ENCODE peak calls at places on chromosomes 1 and 21, in six cellular contexts. A is heart left ventricle, N is Peyer's patch, X is upper lobe of left lung, B is left ventricle myocardium inferior, R is testis. G is an unnamed sample. For H3K4me1 and H3K9me3, the result is how much of the 10 kb centered on the place peaks cover.

GRCh38 chr1:98437540-98437939 is 224.0 kb upstream of the SNX7 start:
- DNase-seq in A (no peak), N (no peak), X (no peak), B (no peak), R (no peak), G (no peak)

GRCh38 chr1:203133969-203134725 is 6.6 kb downstream of the ADORA1 start:
- DNase-seq in A (no peak), N (peak), X (no peak), B (no peak), R (peak), G (no peak)

GRCh38 chr1:199135901-199136300 is 497.1 kb downstream of the PTPRC start:
- DNase-seq in A (no peak), N (no peak), X (no peak), B (no peak), R (no peak), G (no peak)

GRCh38 chr1:1340185-1340584 is 9.0 kb downstream of the DVL1 start:
- DNase-seq in A (no peak), N (no peak), X (peak), B (no peak), R (no peak), G (no peak)

GRCh38 chr1:21909286-21909759 is 27.8 kb downstream of the HSPG2 start:
- DNase-seq in A (no peak), N (no peak), X (no peak), B (no peak), R (no peak), G (no peak)

GRCh38 chr1:30083800-30084464 is 639.5 kb downstream of the MATN1 start:
- DNase-seq in A (no peak), N (no peak), X (peak), B (no peak), R (no peak), G (no peak)

GRCh38 chr1:55718758-55719671 is 503.9 kb upstream of the USP24 start:
- DNase-seq in A (peak), N (peak), X (no peak), B (peak), R (peak), G (no peak)

GRCh38 chr21:29053011-29053553 is 20.4 kb downstream of the CCT8 start:
- DNase-seq in A (no peak), N (no peak), X (no peak), B (no peak), R (no peak), G (no peak)

GRCh38 chr1:2003564-2004131 is at the start of gene CFAP74:
- DNase-seq in A (no peak), N (no peak), X (peak), B (no peak), R (peak), G (no peak)

GRCh38 chr1:22077728-22078127 is 25.2 kb downstream of the CDC42 start:
- DNase-seq in A (no peak), N (no peak), X (no peak), B (no peak), R (no peak), G (no peak)

GRCh38 chr1:235069577-235070563 is 58.8 kb downstream of the TOMM20 start:
- DNase-seq in A (peak), N (peak), X (peak), B (peak), R (peak), G (no peak)

GRCh38 chr1:231055271-231055670 is 15.2 kb upstream of the FAM89A start:
- DNase-seq in A (no peak), N (no peak), X (no peak), B (no peak), R (no peak), G (no peak)

GRCh38 chr1:10803971-10804820 is 7.8 kb upstream of the CASZ1 start:
- DNase-seq in A (no peak), N (peak), X (peak), B (no peak), R (no peak), G (no peak)

GRCh38 chr1:157357111-157357510 is 195.2 kb downstream of the FCRL5 start:
- DNase-seq in A (peak), N (no peak), X (no peak), B (no peak), R (no peak), G (no peak)

GRCh38 chr1:28296401-28297220 is 32.2 kb upstream of the MED18 start:
- DNase-seq in A (no peak), N (peak), X (no peak), B (no peak), R (peak), G (no peak)

GRCh38 chr21:34642211-34643075 is 26.4 kb upstream of the CLIC6 start:
- DNase-seq in A (no peak), N (no peak), X (peak), B (no peak), R (no peak), G (no peak)

GRCh38 chr1:213931804-213932203 is 56.0 kb upstream of the PROX1 start:
- DNase-seq in A (no peak), N (no peak), X (no peak), B (no peak), R (no peak), G (no peak)

GRCh38 chr1:24300971-24301370 is 18.2 kb upstream of the GRHL3 start:
- DNase-seq in A (no peak), N (no peak), X (peak), B (no peak), R (peak), G (no peak)

GRCh38 chr1:2103901-2104590 is 53.8 kb downstream of the PRKCZ start:
- DNase-seq in A (no peak), N (no peak), X (peak), B (no peak), R (no peak), G (no peak)

GRCh38 chr21:46191257-46191685 is 7.0 kb upstream of the SPATC1L start:
- DNase-seq in A (no peak), N (peak), X (no peak), B (no peak), R (peak), G (no peak)

GRCh38 chr1:153789478-153790148 is 14.4 kb downstream of the SLC27A3 start:
- DNase-seq in A (peak), N (no peak), X (no peak), B (no peak), R (no peak), G (no peak)

GRCh38 chr21:15059397-15059796 is 5.4 kb downstream of the NRIP1 start:
- DNase-seq in A (no peak), N (no peak), X (no peak), B (no peak), R (no peak), G (no peak)

GRCh38 chr21:15061284-15061683 is 3.5 kb downstream of the NRIP1 start:
- DNase-seq in A (no peak), N (no peak), X (no peak), B (no peak), R (no peak), G (no peak)

GRCh38 chr21:15057290-15057689 is 7.5 kb downstream of the NRIP1 start:
- DNase-seq in A (no peak), N (no peak), X (no peak), B (no peak), R (peak), G (no peak)

GRCh38 chr21:15060776-15061175 is 4.0 kb downstream of the NRIP1 start:
- DNase-seq in A (no peak), N (no peak), X (no peak), B (no peak), R (no peak), G (no peak)

DNA sequence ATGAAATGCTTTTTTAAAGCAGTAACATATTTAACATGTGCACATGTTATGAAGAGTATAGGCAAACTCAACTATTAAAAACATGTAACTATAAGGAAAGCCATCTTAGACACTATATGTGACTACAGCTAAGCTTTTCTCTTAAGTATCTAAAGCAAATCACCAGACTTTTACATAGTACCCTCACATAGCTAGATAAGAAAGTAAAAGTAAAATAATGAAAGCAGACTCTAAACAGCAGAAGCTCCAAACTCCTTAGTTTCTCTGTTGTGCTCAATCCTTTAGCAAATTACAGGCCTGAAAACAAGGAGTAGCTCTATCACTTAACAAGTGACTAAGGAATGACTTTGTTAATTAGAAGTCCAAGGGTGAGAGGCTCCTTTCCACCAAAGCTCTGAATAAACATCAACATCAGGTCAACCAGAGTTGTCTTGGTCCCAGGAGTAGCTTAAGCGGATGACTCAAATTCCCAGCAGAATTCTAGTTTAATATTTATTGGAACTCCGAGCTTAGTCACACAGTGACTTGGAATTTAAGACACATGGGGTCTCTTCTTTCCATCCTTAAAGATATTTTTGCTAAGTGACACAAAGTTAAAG is 6.0 kb downstream of the NRIP1 start:
- DNase-seq in A (no peak), N (no peak), X (no peak), B (no peak), R (no peak), G (no peak)
- H3K4me1 ChIP-seq in A (under half), N (under half), X (half or more), B (half or more), R (half or more), G (under half)

GRCh38 chr21:20698585-20698984 is 299.6 kb upstream of the NCAM2 start:
- DNase-seq in A (no peak), N (no peak), X (no peak), B (no peak), R (no peak), G (no peak)
- H3K9me3 ChIP-seq in A (under half), N (under half), X (under half), B (under half), R (under half), G (under half)

DNA sequence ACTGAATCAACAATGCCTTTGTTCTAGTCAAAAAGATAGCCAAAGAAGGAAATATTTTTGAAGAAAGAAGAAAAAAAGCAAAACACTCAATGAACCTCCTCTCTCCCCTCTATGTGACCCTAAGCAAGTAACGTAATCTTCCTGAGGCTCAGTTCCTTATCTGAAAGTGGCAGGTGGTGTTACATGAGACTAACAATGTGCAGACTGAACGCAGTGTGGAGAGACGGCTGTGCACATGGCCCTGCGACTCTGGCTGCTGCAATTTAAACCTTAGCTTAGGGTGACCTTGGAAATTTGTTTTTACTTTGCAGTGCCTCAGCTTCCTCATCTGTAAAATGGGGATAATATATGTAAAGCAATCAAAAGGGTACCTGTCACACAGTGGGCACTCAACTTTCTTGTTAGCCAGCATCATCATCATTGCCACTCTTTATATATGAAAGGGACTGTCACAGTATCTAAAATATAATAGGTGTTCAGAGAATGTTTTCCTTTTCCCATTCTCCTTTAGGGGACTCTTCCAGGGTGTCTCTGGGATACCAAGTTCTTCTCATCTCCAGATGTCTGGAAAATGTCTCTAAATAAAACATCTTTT is 100.1 kb upstream of the JUN start:
- DNase-seq in A (no peak), N (no peak), X (no peak), B (no peak), R (no peak), G (no peak)
- H3K4me1 ChIP-seq in A (under half), N (under half), X (half or more), B (half or more), R (under half), G (under half)

GRCh38 chr21:8991088-8991907 is 1530.1 kb upstream of the TPTE start:
- DNase-seq in A (no peak), N (no peak), X (no peak), B (no peak), R (no peak), G (no peak)

GRCh38 chr21:8993284-8993942 is 1528.0 kb upstream of the TPTE start:
- DNase-seq in A (no peak), N (no peak), X (no peak), B (no peak), R (no peak), G (no peak)

GRCh38 chr21:8991968-8992621 is 1529.3 kb upstream of the TPTE start:
- DNase-seq in A (no peak), N (no peak), X (no peak), B (no peak), R (no peak), G (no peak)

GRCh38 chr21:8993943-8994639 is 1527.3 kb upstream of the TPTE start:
- DNase-seq in A (no peak), N (no peak), X (no peak), B (no peak), R (no peak), G (no peak)

DNA sequence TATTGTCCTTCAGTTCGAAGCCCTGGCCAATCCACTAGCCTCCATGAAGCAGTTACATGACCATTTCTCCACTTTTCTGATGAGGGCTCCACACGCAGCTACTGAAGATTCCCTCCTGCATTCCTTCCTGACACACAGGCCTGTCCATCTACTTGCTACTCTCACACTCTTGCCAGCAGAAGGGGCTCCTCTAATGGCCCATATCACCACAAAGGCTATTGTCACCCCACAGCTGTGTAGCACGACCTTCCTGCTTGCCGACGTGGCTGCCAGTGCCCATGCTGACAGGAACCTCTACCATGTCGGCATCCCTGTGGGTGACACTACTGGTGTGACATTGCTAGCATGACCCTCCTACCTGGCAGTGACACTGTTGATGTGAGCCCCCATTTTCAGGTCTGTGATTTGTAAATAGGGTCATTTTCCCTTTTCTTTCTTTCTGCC is 1528.6 kb upstream of the TPTE start:
- DNase-seq in A (no peak), N (no peak), X (no peak), B (no peak), R (no peak), G (no peak)
- H3K9me3 ChIP-seq in A (half or more), N (under half), X (under half), B (under half), R (under half), G (under half)

GRCh38 chr1:209432443-209432825 is 151.1 kb upstream of the CAMK1G start:
- DNase-seq in A (no peak), N (no peak), X (no peak), B (no peak), R (no peak), G (no peak)

GRCh38 chr1:209433649-209434031 is 149.9 kb upstream of the CAMK1G start:
- DNase-seq in A (no peak), N (no peak), X (no peak), B (no peak), R (no peak), G (no peak)

GRCh38 chr1:209431402-209431801 is 152.1 kb upstream of the CAMK1G start:
- DNase-seq in A (no peak), N (no peak), X (no peak), B (no peak), R (no peak), G (no peak)

GRCh38 chr1:209430821-209431259 is 152.7 kb upstream of the CAMK1G start:
- DNase-seq in A (no peak), N (no peak), X (no peak), B (no peak), R (no peak), G (no peak)

GRCh38 chr1:209431813-209432442 is 151.6 kb upstream of the CAMK1G start:
- DNase-seq in A (no peak), N (no peak), X (peak), B (no peak), R (no peak), G (no peak)
- H3K4me1 ChIP-seq in A (under half), N (under half), X (under half), B (under half), R (under half), G (under half)

GRCh38 chr1:248593226-248593625 is 4.3 kb downstream of the OR2T10 start:
- DNase-seq in A (no peak), N (no peak), X (no peak), B (no peak), R (no peak), G (no peak)

GRCh38 chr1:248596615-248597014 is 885 bp downstream of the OR2T10 start:
- DNase-seq in A (no peak), N (no peak), X (no peak), B (no peak), R (no peak), G (no peak)

GRCh38 chr1:248590055-248590454 is 7.4 kb downstream of the OR2T10 start:
- DNase-seq in A (no peak), N (no peak), X (peak), B (no peak), R (peak), G (no peak)

GRCh38 chr1:248589334-248589733 is 8.2 kb downstream of the OR2T10 start:
- DNase-seq in A (no peak), N (no peak), X (no peak), B (no peak), R (no peak), G (no peak)

DNA sequence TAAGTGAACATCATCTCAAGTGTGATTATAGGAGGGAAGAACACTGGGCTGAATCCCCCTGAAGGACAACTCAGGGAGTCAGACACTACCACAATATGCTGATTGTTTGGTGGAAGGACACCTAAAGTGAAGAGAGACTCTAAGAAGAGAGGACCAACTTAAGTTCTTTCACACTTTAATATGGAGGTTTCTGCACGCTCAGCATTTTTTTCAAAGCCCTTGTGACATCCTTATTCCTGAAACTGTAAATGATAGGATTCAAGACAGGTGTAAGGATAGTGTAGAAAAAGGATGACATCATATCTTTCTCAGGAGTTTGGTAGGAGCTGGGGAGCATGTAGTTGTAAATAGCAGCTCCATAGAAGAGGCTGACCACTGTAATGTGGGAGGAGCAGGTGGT is 4.8 kb downstream of the OR2T10 start:
- DNase-seq in A (no peak), N (no peak), X (no peak), B (no peak), R (no peak), G (no peak)
- H3K9me3 ChIP-seq in A (under half), N (under half), X (under half), B (under half), R (under half), G (under half)

GRCh38 chr1:204293605-204294365 is 65.9 kb downstream of the PLEKHA6 start:
- DNase-seq in A (peak), N (no peak), X (no peak), B (peak), R (no peak), G (no peak)
- H3K4me1 ChIP-seq in A (under half), N (under half), X (under half), B (half or more), R (under half), G (under half)

GRCh38 chr1:110962892-110963665 is 643 bp downstream of the LRIF1 start:
- DNase-seq in A (peak), N (peak), X (peak), B (peak), R (peak), G (peak)

GRCh38 chr1:110960777-110961420 is 2.8 kb downstream of the LRIF1 start:
- DNase-seq in A (no peak), N (no peak), X (no peak), B (no peak), R (no peak), G (no peak)

GRCh38 chr1:110963666-110964399 is at the start of gene LRIF1:
- DNase-seq in A (peak), N (peak), X (peak), B (peak), R (peak), G (peak)

GRCh38 chr1:110964400-110964903 is 730 bp upstream of the LRIF1 start:
- DNase-seq in A (no peak), N (no peak), X (no peak), B (no peak), R (no peak), G (no peak)

DNA sequence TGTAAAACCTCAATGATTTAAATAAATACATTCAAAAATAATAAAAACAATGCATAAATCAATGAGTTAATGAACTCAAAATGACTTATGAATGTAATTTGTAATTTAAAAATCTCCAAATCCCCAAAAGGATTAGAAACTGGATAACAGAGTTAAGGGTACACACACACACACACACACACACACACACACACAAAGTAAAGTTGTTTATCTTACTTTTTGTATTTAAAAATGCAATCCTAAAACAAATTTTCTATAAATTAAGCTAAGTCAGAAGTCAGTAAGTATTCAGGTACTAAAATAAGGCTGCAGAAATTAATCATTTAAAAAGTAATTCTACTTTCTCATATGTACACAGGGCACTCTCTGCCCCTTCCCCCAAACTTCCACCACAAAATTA is 1.8 kb downstream of the LRIF1 start:
- DNase-seq in A (no peak), N (no peak), X (no peak), B (no peak), R (no peak), G (no peak)
- H3K9me3 ChIP-seq in A (under half), N (under half), X (under half), B (half or more), R (under half), G (under half)